ENCODE peak calls at places on chromosomes 16 and 17, in four cellular contexts. K, E, O and D are unnamed samples.

GRCh38 chr16:79897444-79898146 is 297.1 kb upstream of the MAF start:
- DNase-seq in K (no peak), E (peak), O (no peak), D (peak)

GRCh38 chr17:45857977-45858708 is 13.5 kb downstream of the SPPL2C start:
- DNase-seq in K (no peak), E (peak), O (no peak), D (peak)

GRCh38 chr17:79843917-79844815 is 4.9 kb upstream of the CBX4 start:
- DNase-seq in K (no peak), E (peak), O (no peak), D (peak)

GRCh38 chr17:55693244-55694216 is 29.1 kb downstream of the TMEM100 start:
- DNase-seq in K (no peak), E (no peak), O (no peak), D (no peak)

GRCh38 chr16:73956592-73957495 is 339.8 kb upstream of the PSMD7 start:
- DNase-seq in K (peak), E (peak), O (peak), D (peak)

GRCh38 chr16:68645494-68646388 is 631 bp downstream of the CDH3 start:
- DNase-seq in K (no peak), E (no peak), O (no peak), D (peak)

GRCh38 chr16:27267037-27267677 is 1.4 kb downstream of the NSMCE1 start:
- DNase-seq in K (no peak), E (no peak), O (no peak), D (no peak)

GRCh38 chr16:86343733-86344585 is 166.4 kb upstream of the FOXF1 start:
- DNase-seq in K (no peak), E (no peak), O (no peak), D (no peak)

GRCh38 chr16:24070851-24071250 is 185.3 kb upstream of the CACNG3 start:
- DNase-seq in K (no peak), E (peak), O (no peak), D (peak)

GRCh38 chr17:43383372-43383771 is 15.4 kb upstream of the ARL4D start:
- DNase-seq in K (no peak), E (no peak), O (no peak), D (no peak)

GRCh38 chr17:82030470-82031302 is 792 bp upstream of the RAC3 start:
- DNase-seq in K (peak), E (peak), O (peak), D (peak)

GRCh38 chr17:47821424-47822379 is at the start of gene OSBPL7:
- DNase-seq in K (peak), E (peak), O (peak), D (peak)

GRCh38 chr16:58850019-58850626 is 116.0 kb upstream of the GOT2 start:
- DNase-seq in K (no peak), E (no peak), O (no peak), D (no peak)

GRCh38 chr17:44137891-44138709 is 3.6 kb upstream of the HROB start:
- DNase-seq in K (peak), E (peak), O (peak), D (peak)

GRCh38 chr16:68076560-68076959 is 8.6 kb upstream of the NFATC3 start:
- DNase-seq in K (no peak), E (no peak), O (no peak), D (no peak)